ENCODE peak calls at places on chromosome 21, in eight cellular contexts. V is cardiac muscle cell, S is A549, Y is Panc1, A is tibial artery, H is Peyer's patch, N is fibroblast of lung, D is lower lobe of right lung. B is an unnamed sample.

GRCh38 chr21:41133896-41134522 is 34.0 kb upstream of the BACE2 start:
- DNase-seq in S (peak), A (no peak), V (peak), N (peak), D (no peak), Y (peak), H (no peak), B (no peak)

GRCh38 chr21:28253971-28254370 is 738.7 kb downstream of the LTN1 start:
- DNase-seq in N (no peak), H (no peak), V (no peak), D (no peak), Y (no peak), A (no peak), S (no peak), B (no peak)

GRCh38 chr21:30164796-30165195 is 1.8 kb downstream of the CLDN17 start:
- DNase-seq in V (no peak), H (no peak), Y (no peak), N (no peak), A (no peak), S (no peak), D (no peak), B (no peak)

GRCh38 chr21:26840912-26841311 is 4.3 kb downstream of the ADAMTS1 start:
- DNase-seq in N (peak), H (no peak), V (peak), S (no peak), A (peak), Y (no peak), D (no peak), B (peak)

GRCh38 chr21:28402616-28402989 is 590.1 kb downstream of the LTN1 start:
- DNase-seq in A (no peak), S (no peak), D (no peak), V (no peak), Y (no peak), H (no peak), N (peak), B (no peak)

GRCh38 chr21:36466061-36466511 is 13.8 kb downstream of the CLDN14 start:
- DNase-seq in Y (no peak), H (no peak), S (no peak), V (no peak), D (no peak), A (no peak), N (no peak), B (no peak)

GRCh38 chr21:36692125-36692843 is 6.6 kb upstream of the SIM2 start:
- DNase-seq in V (no peak), H (no peak), S (no peak), D (no peak), Y (no peak), N (no peak), A (no peak), B (no peak)

GRCh38 chr21:17371470-17371869 is 141.4 kb upstream of the CXADR start:
- DNase-seq in H (no peak), Y (no peak), S (no peak), N (peak), D (no peak), V (peak), A (no peak), B (no peak)

GRCh38 chr21:17512245-17513213 is at the start of gene CXADR:
- DNase-seq in V (peak), H (peak), N (peak), Y (no peak), S (peak), D (peak), A (no peak), B (no peak)

GRCh38 chr21:41360072-41360821 is 1.6 kb upstream of the MX2 start:
- DNase-seq in A (peak), N (peak), V (peak), H (peak), Y (no peak), D (no peak), S (no peak), B (peak)

GRCh38 chr21:37266515-37267221 is 466 bp downstream of the VPS26C start:
- DNase-seq in S (no peak), V (peak), H (no peak), A (no peak), D (peak), N (peak), Y (no peak), B (no peak)

GRCh38 chr21:27480841-27481261 is 514.0 kb upstream of the ADAMTS5 start:
- DNase-seq in V (peak), Y (no peak), N (no peak), A (no peak), D (no peak), H (no peak), S (no peak), B (no peak)

GRCh38 chr21:36589352-36589971 is 109.5 kb upstream of the SIM2 start:
- DNase-seq in N (peak), A (no peak), D (peak), S (no peak), Y (no peak), V (peak), H (no peak), B (no peak)

GRCh38 chr21:36148886-36149285 is 7.7 kb upstream of the DOP1B start:
- DNase-seq in H (no peak), V (no peak), A (no peak), N (no peak), S (no peak), D (no peak), Y (no peak), B (no peak)

GRCh38 chr21:21715286-21715969 is 717.2 kb downstream of the NCAM2 start:
- DNase-seq in A (no peak), Y (no peak), N (peak), H (no peak), V (peak), D (no peak), S (no peak), B (no peak)

GRCh38 chr21:18204931-18205330 is 39.7 kb upstream of the CHODL start:
- DNase-seq in N (no peak), A (no peak), S (no peak), Y (no peak), D (no peak), H (no peak), V (no peak), B (no peak)

GRCh38 chr21:46622226-46622625 is 13.2 kb upstream of the PRMT2 start:
- DNase-seq in N (no peak), Y (no peak), A (no peak), H (peak), D (peak), V (peak), S (no peak), B (no peak)

GRCh38 chr21:40797881-40798280 is 49.1 kb downstream of the DSCAM start:
- DNase-seq in N (no peak), V (no peak), D (no peak), H (no peak), Y (no peak), S (no peak), A (no peak), B (no peak)

GRCh38 chr21:37281993-37282392 is 14.9 kb upstream of the VPS26C start:
- DNase-seq in N (no peak), D (no peak), H (no peak), V (no peak), A (no peak), Y (no peak), S (no peak), B (no peak)

GRCh38 chr21:41029573-41029972 is 138.4 kb upstream of the BACE2 start:
- DNase-seq in S (no peak), N (no peak), H (no peak), V (no peak), A (no peak), Y (no peak), D (no peak), B (no peak)

DNA sequence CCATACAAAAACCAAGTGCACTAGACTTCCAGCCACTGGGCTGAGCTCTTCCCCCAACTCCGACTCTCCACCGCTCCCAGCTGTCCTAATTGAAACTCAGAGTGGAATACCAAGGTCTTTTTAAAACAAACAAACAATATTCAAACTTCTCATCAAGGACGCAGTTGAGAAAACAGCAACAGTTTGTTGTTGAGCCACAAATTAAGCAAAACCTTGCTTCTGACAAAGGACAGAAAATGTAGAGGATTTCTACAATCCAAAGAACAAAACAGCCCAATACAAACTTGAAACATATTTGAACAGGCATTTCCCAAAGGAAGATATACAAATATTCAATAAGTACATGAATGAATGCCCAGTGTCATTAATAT is 28.4 kb downstream of the RSPH1 start:
- DNase-seq in A (no peak), D (no peak), H (no peak), S (no peak), Y (no peak), V (no peak), N (no peak), B (no peak)
- TF ChIP-seq CTCF in A (no peak), D (no peak), H (no peak), S (no peak), Y (no peak), V (no peak), N (no peak), B (no peak)

GRCh38 chr21:35036521-35037383 is 12.3 kb downstream of the RUNX1 start:
- DNase-seq in S (no peak), Y (no peak), N (no peak), V (no peak), D (no peak), H (no peak), A (no peak), B (no peak)
- H3K27ac ChIP-seq in S (no peak), Y (no peak), N (no peak), V (no peak), D (no peak), H (peak), A (no peak), B (no peak)

GRCh38 chr21:45000637-45001133 is 60.9 kb downstream of the SLX9 start:
- DNase-seq in D (no peak), N (no peak), A (no peak), Y (no peak), V (no peak), S (no peak), H (no peak), B (no peak)

GRCh38 chr21:45001134-45002095 is 61.6 kb downstream of the SLX9 start:
- DNase-seq in A (peak), S (peak), H (no peak), V (peak), N (peak), Y (peak), D (peak), B (peak)

GRCh38 chr21:44999428-44999971 is 59.7 kb downstream of the SLX9 start:
- DNase-seq in S (no peak), D (peak), V (no peak), Y (no peak), H (no peak), N (no peak), A (peak), B (no peak)

GRCh38 chr21:44998621-44999427 is 59.0 kb downstream of the SLX9 start:
- DNase-seq in D (peak), H (no peak), V (no peak), S (no peak), N (no peak), Y (no peak), A (peak), B (no peak)

GRCh38 chr21:44999972-45000636 is 60.3 kb downstream of the SLX9 start:
- DNase-seq in A (peak), Y (no peak), D (peak), N (no peak), V (no peak), H (no peak), S (no peak), B (peak)
- TF ChIP-seq CTCF in A (no peak), Y (no peak), D (no peak), N (no peak), V (no peak), H (no peak), S (no peak), B (no peak)

DNA sequence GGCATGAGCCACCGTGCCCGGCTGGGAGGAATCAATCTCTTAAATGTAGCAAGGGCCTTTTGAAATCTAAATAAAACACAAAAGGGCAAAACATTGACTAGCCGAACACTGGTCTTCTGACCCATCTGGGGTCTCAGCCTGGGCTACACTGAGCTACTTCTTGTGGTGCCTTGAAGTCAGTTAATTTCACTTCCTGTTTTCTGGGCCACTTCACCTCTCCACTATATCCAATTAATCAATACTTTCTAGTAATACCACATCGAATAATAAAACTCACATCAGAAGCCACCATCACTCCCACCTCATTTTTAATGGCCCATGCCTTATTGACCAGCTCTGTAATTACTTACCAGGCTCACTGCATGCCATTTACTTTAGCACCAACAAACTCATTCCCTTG is 138.0 kb upstream of the SAMSN1 start:
- DNase-seq in D (no peak), Y (no peak), H (no peak), V (no peak), N (no peak), S (no peak), A (no peak), B (no peak)
- H3K27ac ChIP-seq in D (no peak), Y (no peak), H (peak), V (no peak), N (no peak), S (no peak), A (no peak), B (no peak)

GRCh38 chr21:25639167-25639921 is at the start of gene JAM2:
- DNase-seq in V (peak), N (peak), D (peak), A (peak), S (no peak), H (peak), Y (no peak), B (no peak)
- TF ChIP-seq CTCF in V (no peak), N (no peak), D (peak), A (no peak), S (no peak), H (no peak), Y (peak), B (peak)

GRCh38 chr21:45410865-45411809 is 6.2 kb downstream of the COL18A1 start:
- DNase-seq in H (no peak), V (peak), S (no peak), N (no peak), D (no peak), Y (no peak), A (peak), B (no peak)

GRCh38 chr21:45409466-45410150 is 4.6 kb downstream of the COL18A1 start:
- DNase-seq in H (no peak), V (no peak), N (no peak), S (no peak), A (peak), D (no peak), Y (no peak), B (no peak)

GRCh38 chr21:45408811-45409261 is 3.9 kb downstream of the COL18A1 start:
- DNase-seq in S (no peak), Y (no peak), D (peak), V (no peak), H (no peak), A (peak), N (no peak), B (peak)

GRCh38 chr21:45411810-45412206 is 6.8 kb downstream of the COL18A1 start:
- DNase-seq in A (no peak), H (no peak), S (no peak), D (no peak), Y (no peak), V (no peak), N (no peak), B (no peak)

DNA sequence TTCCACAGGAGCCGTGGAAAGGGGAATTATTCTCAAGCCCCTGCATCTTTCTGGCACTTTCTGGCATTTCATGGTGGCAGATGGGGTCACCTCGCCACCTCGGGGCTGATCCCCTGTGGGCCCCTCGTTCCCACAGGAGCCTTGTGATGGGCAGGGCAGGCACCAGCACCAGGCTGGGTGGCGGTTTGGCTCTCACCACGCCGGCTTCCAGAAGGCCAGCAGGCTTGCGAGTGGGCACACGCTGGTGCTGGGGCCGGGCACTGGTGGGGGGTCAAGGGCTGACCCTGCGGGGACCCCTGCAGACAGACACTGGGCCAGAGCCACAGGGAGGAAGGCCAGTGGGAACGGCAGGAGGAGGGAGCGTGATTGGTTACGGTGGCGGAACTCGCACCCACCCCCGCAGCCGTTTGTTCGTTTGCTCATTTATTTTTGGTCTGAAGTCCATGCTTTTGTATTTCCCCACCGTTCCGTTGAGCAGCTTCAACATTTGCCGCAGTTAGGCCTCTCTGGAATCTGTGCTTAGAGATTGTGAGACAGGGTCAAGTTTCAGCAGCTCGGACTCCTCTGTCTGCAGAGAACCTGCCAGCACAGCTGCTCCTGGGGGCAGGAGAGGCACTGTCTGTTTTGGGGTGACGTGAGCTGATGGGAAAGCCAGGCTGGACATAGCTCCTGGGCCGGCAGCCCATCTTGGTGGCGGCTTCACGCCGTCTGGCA is 5.3 kb downstream of the COL18A1 start:
- DNase-seq in Y (no peak), A (peak), V (peak), H (no peak), D (no peak), S (no peak), N (no peak), B (no peak)
- H3K27ac ChIP-seq in Y (peak), A (peak), V (peak), H (no peak), D (no peak), S (no peak), N (no peak), B (peak)

GRCh38 chr21:38807481-38807880 is 1.8 kb downstream of the ETS2 start:
- DNase-seq in H (no peak), Y (no peak), A (no peak), D (no peak), V (no peak), S (no peak), N (peak), B (no peak)

GRCh38 chr21:38806942-38807284 is 1.2 kb downstream of the ETS2 start:
- DNase-seq in D (no peak), Y (no peak), N (no peak), A (no peak), S (no peak), H (no peak), V (no peak), B (no peak)

GRCh38 chr21:38805282-38806152 is at the start of gene ETS2:
- DNase-seq in S (peak), N (peak), Y (no peak), V (peak), D (peak), H (peak), A (peak), B (peak)

GRCh38 chr21:38804617-38805281 is 980 bp upstream of the ETS2 start:
- DNase-seq in D (peak), Y (no peak), A (peak), H (peak), S (no peak), N (peak), V (peak), B (peak)

DNA sequence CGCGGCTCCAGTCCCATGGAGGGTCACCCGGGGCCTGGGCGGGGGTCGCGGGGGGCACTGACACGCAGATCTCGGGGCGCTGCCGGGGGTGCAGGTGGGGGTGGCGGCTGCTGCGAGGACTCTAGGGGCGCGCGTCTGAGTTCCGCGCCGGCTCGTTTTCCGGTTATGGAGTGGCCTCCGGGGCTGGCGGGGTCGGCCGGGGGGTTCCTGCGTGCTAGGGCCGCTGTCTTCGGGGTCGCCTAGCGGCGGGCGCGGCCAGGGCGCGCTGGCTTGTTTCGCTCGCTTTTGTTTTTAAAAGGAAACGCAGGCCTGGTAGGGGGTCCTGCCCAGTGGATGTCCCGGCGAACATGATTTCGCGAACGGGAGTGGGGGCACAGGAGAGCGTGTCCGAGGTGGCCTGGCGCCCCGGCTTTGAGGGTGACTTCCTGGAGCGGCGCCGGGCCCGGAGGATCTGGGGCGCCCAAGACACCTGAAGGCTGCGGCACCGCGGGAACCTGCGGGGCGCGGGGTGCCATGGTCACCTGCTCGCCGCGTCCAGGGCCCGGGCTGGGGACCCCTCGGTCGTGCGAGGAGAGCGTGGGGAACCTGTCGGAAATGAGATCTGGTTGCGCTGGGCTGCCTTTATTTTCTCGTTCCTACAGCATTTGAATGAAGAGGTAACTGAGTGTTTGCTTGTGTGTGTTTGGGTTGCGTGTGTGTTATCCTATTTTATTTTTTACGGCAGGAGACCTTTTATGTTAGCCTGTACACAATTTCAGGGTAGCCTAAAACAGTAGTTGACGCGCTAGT is 618 bp downstream of the ETS2 start:
- DNase-seq in D (peak), A (peak), H (no peak), V (no peak), S (no peak), N (no peak), Y (no peak), B (peak)
- TF ChIP-seq CTCF in D (peak), A (peak), H (peak), V (peak), S (no peak), N (no peak), Y (no peak), B (no peak)

B was measured in ascending aorta.